ENCODE peak calls at places on chromosomes 4 and X, in five cellular contexts. P is retinal pigment epithelial cell, I is ureter, F is NCI-H1105 treated with DMSO at 0.1 percent for 48 hours, N is NCI-H345. C is an unnamed sample.

GRCh38 chrX:75596178-75596577 is 73.3 kb upstream of the ZDHHC15 start:
- DNase-seq in P (peak; percentile 17), I (no peak), F (no peak), N (no peak), C (no peak)

GRCh38 chrX:829145-829544 is 198.6 kb downstream of the SHOX start:
- DNase-seq in P (no peak), I (no peak), F (no peak), N (no peak), C (no peak)

GRCh38 chrX:108900333-108900732 is 164.0 kb upstream of the IRS4 start:
- DNase-seq in P (no peak), I (no peak), F (no peak), N (no peak), C (no peak)

GRCh38 chr4:15238720-15239119 is 189.1 kb upstream of the C1QTNF7 start:
- DNase-seq in P (no peak), I (no peak), F (no peak), N (no peak), C (no peak)

GRCh38 chrX:147917700-147918694 is 6.3 kb downstream of the FMR1 start:
- DNase-seq in P (no peak), I (no peak), F (no peak), N (no peak), C (no peak)

GRCh38 chrX:81120270-81120935 is 81.3 kb downstream of the HMGN5 start:
- DNase-seq in P (peak; percentile 0), I (no peak), F (no peak), N (no peak), C (no peak)

GRCh38 chrX:154486052-154486395 is 391 bp downstream of the UBL4A start:
- DNase-seq in P (no peak), I (no peak), F (peak; percentile 19), N (no peak), C (peak; percentile 62)

GRCh38 chr4:128286474-128287158 is 997 bp downstream of the PGRMC2 start:
- DNase-seq in P (no peak), I (no peak), F (peak; percentile 26), N (peak; percentile 16), C (peak; percentile 59)

GRCh38 chr4:147160908-147161513 is 215.3 kb upstream of the TTC29 start:
- DNase-seq in P (no peak), I (no peak), F (peak; percentile 43), N (peak; percentile 10), C (peak; percentile 70)

GRCh38 chrX:1434871-1435240 is 17.9 kb downstream of the ASMTL start:
- DNase-seq in P (no peak), I (no peak), F (no peak), N (no peak), C (no peak)

GRCh38 chr4:40473578-40474388 is 138.7 kb downstream of the CHRNA9 start:
- DNase-seq in P (peak; percentile 18), I (no peak), F (no peak), N (no peak), C (no peak)

GRCh38 chr4:17934286-17934685 is 87.3 kb downstream of the LCORL start:
- DNase-seq in P (no peak), I (no peak), F (no peak), N (no peak), C (no peak)

GRCh38 chr4:102759835-102760644 is 728 bp downstream of the MANBA start:
- DNase-seq in P (peak; percentile 13), I (no peak), F (no peak), N (peak; percentile 16), C (no peak)

GRCh38 chr4:11543710-11544109 is 115.0 kb upstream of the HS3ST1 start:
- DNase-seq in P (peak; percentile 58), I (no peak), F (no peak), N (no peak), C (no peak)

GRCh38 chrX:47093248-47093647 is 15.0 kb downstream of the RGN start:
- DNase-seq in P (peak; percentile 8), I (no peak), F (peak; percentile 31), N (peak; percentile 20), C (peak; percentile 61)

GRCh38 chr4:10664408-10664807 is 20.2 kb downstream of the CLNK start:
- DNase-seq in P (peak; percentile 88), I (peak; percentile 52), F (no peak), N (no peak), C (no peak)

GRCh38 chrX:49155243-49155899 is 7.2 kb upstream of the MAGIX start:
- DNase-seq in P (no peak), I (peak; percentile 67), F (peak; percentile 27), N (peak; percentile 34), C (peak; percentile 71)

GRCh38 chrX:48919360-48919821 is 567 bp upstream of the PIM2 start:
- DNase-seq in P (no peak), I (no peak), F (no peak), N (peak; percentile 47), C (no peak)

GRCh38 chrX:67544871-67545771 is 1.3 kb downstream of the AR start:
- DNase-seq in P (no peak), I (no peak), F (no peak), N (no peak), C (no peak)

GRCh38 chr4:188767496-188767895 is 628.3 kb downstream of the TRIML1 start:
- DNase-seq in P (no peak), I (no peak), F (no peak), N (no peak), C (no peak)